ENCODE peak calls at places on chromosomes 1 and 21, in seven cellular contexts. P, D, Y, S, Q, R and C are unnamed samples.

GRCh38 chr1:170765712-170766330 is 101.9 kb downstream of the PRRX1 start:
- DNase-seq in D (peak), Y (peak), R (peak), P (peak), S (no peak), Q (peak), C (no peak)

GRCh38 chr1:171488190-171488929 is 3.0 kb downstream of the PRRC2C start:
- DNase-seq in R (no peak), Y (no peak), D (no peak), Q (no peak), P (no peak), S (no peak), C (no peak)

GRCh38 chr1:111141803-111142202 is 1.8 kb downstream of the CEPT1 start:
- DNase-seq in R (no peak), Y (no peak), P (no peak), Q (no peak), S (no peak), D (no peak), C (no peak)

GRCh38 chr1:203537806-203538464 is 44.0 kb downstream of the OPTC start:
- DNase-seq in D (no peak), S (no peak), Y (peak), Q (peak), R (peak), P (no peak), C (no peak)

GRCh38 chr1:2455757-2456156 is 20.3 kb upstream of the PLCH2 start:
- DNase-seq in R (peak), Y (peak), D (no peak), S (no peak), Q (no peak), P (no peak), C (no peak)

GRCh38 chr1:21579788-21580187 is 70.6 kb downstream of the ALPL start:
- DNase-seq in P (no peak), S (no peak), R (no peak), D (no peak), Q (no peak), Y (no peak), C (no peak)

GRCh38 chr1:219573960-219574359 is 38.9 kb downstream of the ZC3H11B start:
- DNase-seq in Q (no peak), Y (no peak), D (no peak), S (no peak), P (no peak), R (no peak), C (no peak)

GRCh38 chr1:225469051-225469450 is 41.2 kb upstream of the LBR start:
- DNase-seq in D (no peak), S (no peak), Q (no peak), R (no peak), Y (no peak), P (no peak), C (no peak)

GRCh38 chr1:206769331-206769731 is 1.2 kb upstream of the IL19 start:
- DNase-seq in S (no peak), P (no peak), Y (no peak), D (no peak), R (no peak), Q (no peak), C (no peak)

GRCh38 chr1:167862432-167863076 is 51.4 kb downstream of the ADCY10 start:
- DNase-seq in S (no peak), R (peak), Y (peak), D (peak), P (no peak), Q (peak), C (no peak)

GRCh38 chr1:110434946-110435345 is 16.0 kb upstream of the PROK1 start:
- DNase-seq in D (no peak), R (no peak), Q (no peak), Y (no peak), P (no peak), S (no peak), C (no peak)

GRCh38 chr1:217088521-217089221 is 365.4 kb upstream of the ESRRG start:
- DNase-seq in P (peak), D (peak), S (no peak), Q (peak), Y (no peak), R (no peak), C (no peak)

DNA sequence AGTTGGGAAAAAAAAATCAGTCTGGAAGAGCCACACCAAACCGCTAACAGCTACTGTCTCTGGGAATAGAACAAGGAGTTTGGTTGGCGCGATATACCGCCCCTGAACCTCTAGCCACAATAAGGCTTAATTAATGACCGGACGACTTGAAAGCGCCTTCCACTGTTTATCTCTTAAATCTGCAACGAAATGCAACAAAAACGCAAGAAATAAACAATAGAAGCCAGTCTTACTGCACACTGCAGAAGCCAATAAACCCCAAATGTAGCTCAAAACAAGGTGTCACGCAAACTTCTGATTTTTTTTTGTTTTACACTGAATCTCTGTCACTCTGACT is 10.9 kb downstream of the BTBD19 start:
- DNase-seq in Q (peak), P (peak), D (no peak), S (no peak), R (no peak), Y (no peak), C (no peak)
- TF ChIP-seq CTCF in Q (no peak), P (no peak), D (no peak), S (no peak), R (no peak), Y (no peak), C (no peak)

GRCh38 chr21:41068411-41069304 is 99.3 kb upstream of the BACE2 start:
- DNase-seq in Q (peak), D (peak), S (peak), Y (peak), R (peak), P (peak), C (no peak)
- TF ChIP-seq CTCF in Q (peak), D (peak), S (peak), Y (peak), R (peak), P (peak), C (peak)

GRCh38 chr21:27476696-27477095 is 509.8 kb upstream of the ADAMTS5 start:
- DNase-seq in Y (peak), S (no peak), R (peak), D (peak), P (no peak), Q (peak), C (no peak)
- TF ChIP-seq CTCF in Y (peak), S (peak), R (peak), D (peak), P (no peak), Q (peak), C (peak)

GRCh38 chr21:31538821-31539220 is 120.7 kb upstream of the SOD1 start:
- DNase-seq in S (no peak), P (no peak), Q (no peak), Y (no peak), R (no peak), D (no peak), C (no peak)

GRCh38 chr21:31536138-31536537 is 123.4 kb upstream of the SOD1 start:
- DNase-seq in Q (no peak), Y (no peak), R (no peak), S (no peak), D (no peak), P (no peak), C (no peak)

GRCh38 chr21:31543191-31543590 is 116.3 kb upstream of the SOD1 start:
- DNase-seq in D (peak), S (no peak), R (peak), Q (no peak), P (no peak), Y (peak), C (no peak)

DNA sequence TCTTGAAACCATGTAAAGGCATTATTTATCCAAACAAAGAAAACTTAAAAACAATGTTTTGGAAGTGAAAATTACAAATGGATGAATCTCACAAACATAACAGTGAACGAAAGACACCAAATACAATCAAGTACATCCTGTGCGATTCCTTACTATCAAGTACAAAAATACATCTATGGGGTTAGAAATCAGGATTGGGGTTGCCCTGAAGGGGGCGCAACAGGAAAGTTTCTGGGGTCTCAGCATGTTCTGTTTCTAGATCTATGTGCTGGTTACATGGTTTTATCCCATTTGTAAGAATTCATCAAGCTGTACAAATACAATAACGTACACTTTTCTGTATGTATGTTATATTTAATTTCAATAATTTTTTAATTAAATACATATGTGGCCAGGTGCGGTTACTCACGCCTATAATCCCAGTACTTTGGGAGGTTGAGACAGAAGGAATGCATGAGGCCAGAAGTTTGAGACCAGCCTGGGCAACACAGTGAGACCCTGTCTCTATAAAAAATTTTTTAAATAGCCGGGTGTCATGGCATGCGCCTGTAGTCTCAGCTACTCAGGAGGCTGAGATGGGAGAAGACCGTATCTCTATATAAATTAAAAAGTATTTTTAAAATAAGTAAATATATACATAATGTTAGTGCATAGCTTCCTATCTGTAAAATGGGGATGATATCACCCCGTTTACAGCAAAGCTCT is 121.5 kb upstream of the SOD1 start:
- DNase-seq in R (no peak), Q (no peak), D (no peak), P (peak), Y (no peak), S (no peak), C (no peak)
- TF ChIP-seq CTCF in R (no peak), Q (no peak), D (peak), P (peak), Y (no peak), S (no peak), C (peak)

GRCh38 chr1:241847796-241848668 is at the start of gene EXO1:
- DNase-seq in Q (peak), R (peak), S (peak), D (peak), P (peak), Y (peak), C (peak)
- TF ChIP-seq CTCF in Q (peak), R (peak), S (no peak), D (peak), P (peak), Y (peak), C (peak)

DNA sequence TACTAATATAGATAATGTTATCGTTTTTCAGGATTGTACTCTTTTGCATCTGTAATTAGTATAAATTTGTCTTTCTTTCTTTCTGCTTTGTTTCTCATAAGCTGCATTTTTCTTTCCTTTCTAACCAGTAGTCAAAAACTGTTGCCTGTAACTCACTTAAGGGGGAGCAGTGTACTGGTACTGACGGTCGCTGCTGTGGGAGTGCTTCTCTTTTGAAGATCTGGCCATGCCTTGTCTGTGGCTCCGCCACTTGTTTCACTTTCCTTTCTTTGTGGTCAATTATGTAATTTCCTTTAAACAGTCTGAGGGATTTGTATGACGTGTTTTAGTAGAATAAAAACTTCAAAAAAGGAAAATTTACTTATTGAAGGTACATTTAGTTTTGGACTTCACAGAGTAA is 37.0 kb downstream of the MIA3 start:
- DNase-seq in S (no peak), P (no peak), Q (peak), D (peak), R (peak), Y (peak), C (no peak)
- TF ChIP-seq CTCF in S (no peak), P (no peak), Q (peak), D (no peak), R (no peak), Y (peak), C (no peak)